ENCODE peak calls at places on chromosomes 2 and 18, in ten cellular contexts. U, H, T, G, W, N, R, E, F and S are unnamed samples.

GRCh38 chr2:233081232-233081730 is 21.1 kb downstream of the INPP5D start:
- DNase-seq in U (no peak), H (no peak), T (no peak), G (no peak), W (no peak), N (no peak), R (peak), E (peak), F (no peak), S (no peak)

GRCh38 chr2:121944072-121944829 is 188.8 kb downstream of the TSN start:
- DNase-seq in U (no peak), H (no peak), T (peak), G (no peak), W (peak), N (no peak), R (no peak), E (no peak), F (no peak), S (peak)

GRCh38 chr2:85772019-85772745 is 18.4 kb downstream of the ATOH8 start:
- DNase-seq in U (peak), H (no peak), T (peak), G (no peak), W (peak), N (peak), R (no peak), E (no peak), F (no peak), S (peak)

GRCh38 chr2:95115418-95115817 is 6.2 kb downstream of the MRPS5 start:
- DNase-seq in U (no peak), H (peak), T (peak), G (peak), W (peak), N (peak), R (peak), E (peak), F (peak), S (peak)

GRCh38 chr2:200025717-200026116 is 70.3 kb downstream of the MAIP1 start:
- DNase-seq in U (no peak), H (no peak), T (no peak), G (no peak), W (no peak), N (no peak), R (no peak), E (no peak), F (no peak), S (no peak)

GRCh38 chr2:48912110-48912509 is 156.6 kb upstream of the LHCGR start:
- DNase-seq in U (no peak), H (no peak), T (no peak), G (no peak), W (no peak), N (no peak), R (no peak), E (no peak), F (no peak), S (no peak)

GRCh38 chr18:323253-323622 is 55.4 kb upstream of the THOC1 start:
- DNase-seq in U (no peak), H (no peak), T (no peak), G (no peak), W (no peak), N (no peak), R (no peak), E (no peak), F (no peak), S (peak)

GRCh38 chr2:20168048-20168726 is 56.7 kb downstream of the SDC1 start:
- DNase-seq in U (no peak), H (no peak), T (no peak), G (no peak), W (no peak), N (no peak), R (no peak), E (no peak), F (no peak), S (no peak)

GRCh38 chr2:237280235-237280634 is 133.7 kb downstream of the COL6A3 start:
- DNase-seq in U (no peak), H (no peak), T (peak), G (no peak), W (no peak), N (no peak), R (no peak), E (no peak), F (no peak), S (peak)

GRCh38 chr2:128354731-128355470 is 36.2 kb upstream of the HS6ST1 start:
- DNase-seq in U (no peak), H (no peak), T (peak), G (no peak), W (no peak), N (no peak), R (peak), E (no peak), F (no peak), S (peak)

GRCh38 chr2:20553580-20553979 is 97.3 kb downstream of the HS1BP3 start:
- DNase-seq in U (no peak), H (no peak), T (no peak), G (no peak), W (no peak), N (no peak), R (no peak), E (no peak), F (no peak), S (no peak)

GRCh38 chr2:159612255-159612901 is 4.0 kb downstream of the BAZ2B start:
- DNase-seq in U (no peak), H (no peak), T (no peak), G (no peak), W (no peak), N (no peak), R (no peak), E (no peak), F (no peak), S (no peak)

GRCh38 chr18:32093106-32093511 is 1.4 kb downstream of the RNF138 start:
- DNase-seq in U (no peak), H (peak), T (peak), G (no peak), W (peak), N (peak), R (peak), E (peak), F (no peak), S (peak)

GRCh38 chr2:10124538-10125045 is 2.1 kb downstream of the RRM2 start:
- DNase-seq in U (no peak), H (peak), T (peak), G (no peak), W (peak), N (no peak), R (no peak), E (no peak), F (no peak), S (peak)

GRCh38 chr18:48002933-48003365 is 72.5 kb upstream of the SMAD2 start:
- DNase-seq in U (peak), H (no peak), T (peak), G (no peak), W (no peak), N (no peak), R (no peak), E (no peak), F (no peak), S (peak)

GRCh38 chr2:63755216-63755615 is 86.5 kb upstream of the UGP2 start:
- DNase-seq in U (no peak), H (no peak), T (peak), G (no peak), W (no peak), N (no peak), R (no peak), E (no peak), F (no peak), S (no peak)

GRCh38 chr18:67217551-67218166 is 298.9 kb downstream of the DSEL start:
- DNase-seq in U (peak), H (peak), T (peak), G (peak), W (peak), N (no peak), R (peak), E (peak), F (no peak), S (peak)

GRCh38 chr2:175889557-175890355 is 112.3 kb downstream of the LNPK start:
- DNase-seq in U (no peak), H (no peak), T (no peak), G (no peak), W (no peak), N (no peak), R (no peak), E (no peak), F (no peak), S (no peak)

GRCh38 chr2:37105150-37105549 is 20.8 kb downstream of the GPATCH11 start:
- DNase-seq in U (no peak), H (no peak), T (no peak), G (no peak), W (no peak), N (no peak), R (no peak), E (no peak), F (no peak), S (no peak)

GRCh38 chr2:160701822-160702221 is 208.2 kb upstream of the RBMS1 start:
- DNase-seq in U (no peak), H (no peak), T (peak), G (no peak), W (no peak), N (no peak), R (no peak), E (no peak), F (no peak), S (no peak)

GRCh38 chr18:45518770-45519169 is 96.5 kb upstream of the SLC14A2 start:
- DNase-seq in U (no peak), H (no peak), T (no peak), G (no peak), W (no peak), N (no peak), R (no peak), E (no peak), F (no peak), S (no peak)

GRCh38 chr2:151260492-151261239 is 997 bp downstream of the RBM43 start:
- DNase-seq in U (no peak), H (peak), T (peak), G (no peak), W (no peak), N (no peak), R (no peak), E (no peak), F (no peak), S (peak)

GRCh38 chr2:9745153-9745899 is 97.9 kb upstream of the TAF1B start:
- DNase-seq in U (no peak), H (no peak), T (no peak), G (no peak), W (no peak), N (no peak), R (no peak), E (no peak), F (no peak), S (peak)

GRCh38 chr18:64803471-64803870 is 654.6 kb upstream of the LINC00305 start:
- DNase-seq in U (no peak), H (no peak), T (no peak), G (no peak), W (no peak), N (no peak), R (no peak), E (no peak), F (no peak), S (no peak)

GRCh38 chr2:27901219-27901618 is 10.7 kb downstream of the BABAM2 start:
- DNase-seq in U (no peak), H (no peak), T (peak), G (no peak), W (no peak), N (no peak), R (no peak), E (no peak), F (no peak), S (peak)